ENCODE peak calls at places on chromosomes 4 and X, in seven cellular contexts. L is LoVo, T is smooth muscle cell of the brain vasculature, Y is pancreas, V is T-helper 2 cell, J is fibroblast of the aortic adventitia, D is RKO. N is an unnamed sample.

GRCh38 chrX:23066588-23067281 is 67.0 kb downstream of the DDX53 start:
- DNase-seq in L (no peak), T (no peak), Y (no peak), V (no peak), J (no peak), D (no peak), N (no peak)

GRCh38 chr4:119659576-119659975 is 31.0 kb upstream of the PDE5A start:
- DNase-seq in L (no peak), T (no peak), Y (no peak), V (no peak), J (peak; percentile 85), D (no peak), N (peak; percentile 24)

GRCh38 chr4:102390438-102390837 is 45.2 kb upstream of the SLC39A8 start:
- DNase-seq in L (no peak), T (no peak), Y (no peak), V (no peak), J (peak; percentile 40), D (peak; percentile 76), N (no peak)

GRCh38 chr4:8252301-8253173 is 17.0 kb upstream of the HTRA3 start:
- DNase-seq in L (no peak), T (no peak), Y (peak; percentile 34), V (no peak), J (no peak), D (no peak), N (no peak)

GRCh38 chrX:10415704-10416001 is 204.7 kb downstream of the MID1 start:
- DNase-seq in L (no peak), T (no peak), Y (no peak), V (no peak), J (peak; percentile 45), D (no peak), N (peak; percentile 55)

GRCh38 chrX:17005712-17006372 is 59.4 kb downstream of the REPS2 start:
- DNase-seq in L (no peak), T (no peak), Y (no peak), V (no peak), J (no peak), D (no peak), N (no peak)

GRCh38 chrX:51332188-51332942 is at the start of gene NUDT10:
- DNase-seq in L (no peak), T (no peak), Y (peak; percentile 65), V (peak; percentile 4), J (peak; percentile 2), D (no peak), N (peak; percentile 11)

GRCh38 chr4:174427562-174428140 is 94.6 kb downstream of the HPGD start:
- DNase-seq in L (no peak), T (no peak), Y (no peak), V (no peak), J (no peak), D (no peak), N (no peak)

GRCh38 chr4:55397024-55397520 is 1.3 kb downstream of the TMEM165 start:
- DNase-seq in L (no peak), T (no peak), Y (no peak), V (no peak), J (no peak), D (peak; percentile 46), N (no peak)

GRCh38 chr4:53813991-53814390 is 222.7 kb upstream of the LNX1 start:
- DNase-seq in L (no peak), T (no peak), Y (no peak), V (no peak), J (no peak), D (no peak), N (no peak)

GRCh38 chr4:76430519-76431388 is 4.3 kb upstream of the SHROOM3 start:
- DNase-seq in L (peak; percentile 65), T (peak; percentile 23), Y (no peak), V (no peak), J (peak; percentile 80), D (peak; percentile 61), N (peak; percentile 61)

N was measured in AG10803.